ENCODE peak calls at places on chromosomes 3 and 15, in four cellular contexts. U is AG09309, N is foreskin fibroblast, O is cardiac fibroblast. D is an unnamed sample.

GRCh38 chr3:111260878-111261277 is 189.3 kb downstream of the NECTIN3 start:
- DNase-seq in U (no peak), N (no peak), O (no peak), D (no peak)

GRCh38 chr15:32641517-32642059 is at the start of gene SCG5:
- DNase-seq in U (no peak), N (no peak), O (peak), D (peak)

GRCh38 chr3:23640472-23641146 is 165.1 kb upstream of the UBE2E1 start:
- DNase-seq in U (no peak), N (no peak), O (peak), D (no peak)

GRCh38 chr3:41464401-41464800 is 265.1 kb downstream of the CTNNB1 start:
- DNase-seq in U (no peak), N (no peak), O (peak), D (peak)

GRCh38 chr15:59830143-59830542 is 141.0 kb upstream of the BNIP2 start:
- DNase-seq in U (no peak), N (no peak), O (no peak), D (no peak)

GRCh38 chr15:82944038-82944437 is 8.5 kb downstream of the HOMER2 start:
- DNase-seq in U (no peak), N (no peak), O (no peak), D (no peak)

GRCh38 chr3:70885636-70886035 is 573.2 kb upstream of the MDFIC2 start:
- DNase-seq in U (no peak), N (no peak), O (no peak), D (no peak)

GRCh38 chr3:14538451-14539088 is 1.6 kb downstream of the GRIP2 start:
- DNase-seq in U (no peak), N (no peak), O (no peak), D (no peak)

GRCh38 chr15:61034793-61035710 is 194.1 kb downstream of the RORA start:
- DNase-seq in U (peak), N (peak), O (peak), D (peak)

GRCh38 chr15:52551762-52552161 is 17.1 kb downstream of the ARPP19 start:
- DNase-seq in U (no peak), N (no peak), O (no peak), D (no peak)

GRCh38 chr3:39435006-39435748 is 28.7 kb downstream of the RPSA start:
- DNase-seq in U (no peak), N (no peak), O (no peak), D (no peak)

GRCh38 chr15:58608129-58608590 is 141.3 kb downstream of the ADAM10 start:
- DNase-seq in U (peak), N (peak), O (peak), D (peak)

GRCh38 chr15:40254452-40254851 is 15.6 kb downstream of the PAK6 start:
- DNase-seq in U (no peak), N (no peak), O (no peak), D (no peak)

GRCh38 chr3:130658666-130659065 is 88.0 kb downstream of the PIK3R4 start:
- DNase-seq in U (peak), N (peak), O (peak), D (peak)

GRCh38 chr15:76057332-76058000 is 2.3 kb upstream of the TMEM266 start:
- DNase-seq in U (peak), N (peak), O (peak), D (peak)

GRCh38 chr3:170077406-170077805 is 39.6 kb downstream of the GPR160 start:
- DNase-seq in U (no peak), N (no peak), O (no peak), D (no peak)

GRCh38 chr3:193971268-193971751 is 164.6 kb upstream of the HES1 start:
- DNase-seq in U (no peak), N (no peak), O (no peak), D (peak)

GRCh38 chr3:140391041-140391440 is 286.8 kb upstream of the TRIM42 start:
- DNase-seq in U (no peak), N (no peak), O (no peak), D (no peak)

GRCh38 chr3:174125267-174125844 is 727.8 kb downstream of the NLGN1 start:
- DNase-seq in U (peak), N (peak), O (peak), D (peak)

GRCh38 chr15:66573719-66574641 is 8.2 kb upstream of the LCTL start:
- DNase-seq in U (peak), N (peak), O (peak), D (peak)

GRCh38 chr15:42721016-42721415 is 15.9 kb downstream of the CDAN1 start:
- DNase-seq in U (no peak), N (no peak), O (no peak), D (no peak)

GRCh38 chr3:113532698-113533533 is 561 bp downstream of the SIDT1 start:
- DNase-seq in U (no peak), N (no peak), O (peak), D (peak)

GRCh38 chr3:16252988-16253387 is 11.8 kb downstream of the DPH3 start:
- DNase-seq in U (no peak), N (no peak), O (no peak), D (no peak)

GRCh38 chr3:178231645-178232044 is 304.6 kb upstream of the KCNMB2 start:
- DNase-seq in U (no peak), N (peak), O (no peak), D (no peak)

GRCh38 chr3:29099775-29100174 is 181.1 kb upstream of the RBMS3 start:
- DNase-seq in U (no peak), N (no peak), O (peak), D (peak)

GRCh38 chr3:65857327-65857726 is 181.4 kb downstream of the MAGI1 start:
- DNase-seq in U (no peak), N (no peak), O (no peak), D (no peak)

GRCh38 chr3:65438612-65439011 is 600.1 kb downstream of the MAGI1 start:
- DNase-seq in U (no peak), N (no peak), O (no peak), D (no peak)

GRCh38 chr3:181454451-181455027 is 257.2 kb upstream of the SOX2 start:
- DNase-seq in U (no peak), N (no peak), O (no peak), D (no peak)

GRCh38 chr3:190677001-190677400 is 163.1 kb downstream of the IL1RAP start:
- DNase-seq in U (no peak), N (no peak), O (no peak), D (peak)

GRCh38 chr3:170469151-170470062 is 50.7 kb downstream of the CLDN11 start:
- DNase-seq in U (peak), N (peak), O (no peak), D (peak)

GRCh38 chr3:6679510-6679909 is 181.4 kb upstream of the GRM7 start:
- DNase-seq in U (no peak), N (no peak), O (no peak), D (no peak)

GRCh38 chr3:30604566-30604965 is 1.8 kb upstream of the TGFBR2 start:
- DNase-seq in U (no peak), N (no peak), O (no peak), D (no peak)

GRCh38 chr3:157754415-157754814 is 251.2 kb upstream of the VEPH1 start:
- DNase-seq in U (no peak), N (no peak), O (no peak), D (no peak)

GRCh38 chr15:79283252-79284048 is 928 bp downstream of the ANKRD34C start:
- DNase-seq in U (no peak), N (peak), O (peak), D (peak)

GRCh38 chr3:101829066-101829830 is 20.1 kb upstream of the NFKBIZ start:
- DNase-seq in U (no peak), N (peak), O (peak), D (peak)

GRCh38 chr3:4780545-4780957 is 198.7 kb upstream of the BHLHE40 start:
- DNase-seq in U (no peak), N (no peak), O (no peak), D (no peak)

GRCh38 chr3:52052831-52053306 is 3.5 kb downstream of the DUSP7 start:
- DNase-seq in U (peak), N (peak), O (peak), D (peak)

GRCh38 chr15:25170113-25170731 is 215.4 kb downstream of the SNRPN start:
- DNase-seq in U (no peak), N (no peak), O (no peak), D (no peak)

GRCh38 chr3:42557849-42558248 is 23.9 kb downstream of the SEC22C start:
- DNase-seq in U (no peak), N (no peak), O (no peak), D (no peak)

DNA sequence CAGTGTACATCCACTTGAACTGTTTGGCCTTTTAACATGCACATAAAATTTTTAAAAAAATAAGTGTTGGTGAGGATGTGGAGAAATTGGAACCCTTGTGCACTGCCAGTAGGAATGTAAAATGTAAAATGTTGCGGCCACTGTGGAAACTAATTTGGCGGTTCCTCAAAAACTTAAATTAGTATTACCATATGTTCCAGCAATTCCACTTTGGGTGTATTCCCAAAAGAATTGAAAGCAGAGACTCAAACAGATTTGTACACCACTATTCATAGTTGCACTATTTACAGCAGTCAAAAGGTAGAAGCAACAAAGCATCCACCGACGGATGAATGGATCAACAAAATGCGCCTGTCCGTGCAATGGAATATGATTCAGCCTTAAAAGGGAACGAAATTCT is 55.2 kb upstream of the SEC61A1 start:
- DNase-seq in U (no peak), N (no peak), O (no peak), D (no peak)
- H3K4me3 ChIP-seq in U (no peak), N (no peak), O (no peak), D (no peak)

GRCh38 chr3:117063910-117064309 is 354.3 kb downstream of the TUSC7 start:
- DNase-seq in U (no peak), N (no peak), O (peak), D (peak)
- H3K4me3 ChIP-seq in U (no peak), N (no peak), O (no peak), D (no peak)

DNA sequence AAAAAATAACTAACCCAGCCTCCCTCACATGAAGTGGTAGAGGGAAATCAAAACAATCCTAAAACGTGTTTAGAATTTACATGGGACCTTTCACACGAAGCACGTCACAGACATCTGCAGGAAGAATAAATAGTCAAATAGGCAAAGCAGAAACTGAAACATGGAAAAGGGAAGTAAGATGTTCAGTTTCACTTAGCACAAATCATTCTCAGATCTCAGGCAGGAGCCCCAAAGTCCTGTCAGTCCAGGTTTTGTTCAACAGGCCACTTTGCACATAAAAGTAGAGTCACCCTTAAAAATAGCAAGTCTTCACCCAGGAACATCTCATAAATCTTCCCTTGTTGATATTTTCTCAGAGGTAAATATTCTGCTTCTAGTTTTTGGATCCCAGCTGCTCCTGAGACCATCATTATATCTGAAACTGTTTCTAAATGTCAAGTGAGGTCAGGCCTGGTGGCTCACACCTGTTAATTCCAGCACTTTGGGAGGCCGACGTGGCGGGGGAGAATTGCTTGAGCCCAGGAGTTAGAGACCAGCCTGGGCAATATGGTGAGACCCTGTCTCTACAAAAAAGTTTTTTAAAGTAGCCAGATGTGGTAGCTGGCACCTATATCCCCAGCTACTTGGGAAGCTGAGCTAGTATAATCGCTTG is 1.9 kb downstream of the RUBCN start:
- DNase-seq in U (no peak), N (no peak), O (no peak), D (no peak)
- H3K4me3 ChIP-seq in U (no peak), N (no peak), O (no peak), D (no peak)

GRCh38 chr3:61354604-61355003 is 103.4 kb upstream of the FHIT start:
- DNase-seq in U (no peak), N (no peak), O (no peak), D (no peak)
- H3K4me3 ChIP-seq in U (no peak), N (no peak), O (no peak), D (no peak)